ENCODE peak calls at places on chromosomes 11 and 22, in six cellular contexts. Z is stimulated activated CD8-positive, alpha-beta memory T cell treated with anti-CD3 and anti-CD28 coated beads, Interleukin-15, amount 100 ng/mL, for 4 hours; R is Jurkat, Clone E6-1; G is lower lobe of right lung; P is MV-4-11; C is fibroblast of the aortic adventitia. A is an unnamed sample.

GRCh38 chr11:128521697-128522062 is 65.7 kb downstream of the ETS1 start:
- DNase-seq in C (peak; percentile 36), G (peak; percentile 51), R (no peak), Z (no peak), P (no peak), A (no peak)

GRCh38 chr22:36405221-36405631 is 17.5 kb upstream of the MYH9 start:
- DNase-seq in C (no peak), Z (no peak), R (peak; percentile 81), P (peak; percentile 97), G (no peak), A (no peak)

GRCh38 chr22:27405672-27406388 is 395.7 kb downstream of the MN1 start:
- DNase-seq in R (no peak), G (peak; percentile 60), Z (no peak), C (peak; percentile 52), P (peak; percentile 13), A (no peak)

GRCh38 chr11:132464939-132465338 is 1067.4 kb downstream of the OPCML start:
- DNase-seq in P (no peak), C (no peak), G (no peak), R (no peak), Z (no peak), A (no peak)

GRCh38 chr22:20065896-20066616 is 14.0 kb upstream of the DGCR8 start:
- DNase-seq in G (no peak), C (no peak), R (no peak), P (no peak), Z (no peak), A (no peak)

GRCh38 chr11:17611503-17612220 is 64.6 kb downstream of the OTOG start:
- DNase-seq in Z (no peak), G (peak; percentile 27), C (no peak), P (no peak), R (no peak), A (no peak)

GRCh38 chr11:122697636-122698167 is 42.2 kb downstream of the UBASH3B start:
- DNase-seq in P (peak; percentile 100), Z (no peak), R (peak; percentile 94), C (peak; percentile 49), G (no peak), A (no peak)

GRCh38 chr22:48100685-48101417 is 1338.4 kb downstream of the TBC1D22A start:
- DNase-seq in R (peak; percentile 94), C (no peak), P (no peak), G (no peak), Z (no peak), A (no peak)